ENCODE peak calls at places on chromosomes 7 and 10, in six cellular contexts. S, R, B, I, M and Y are unnamed samples. For H3K4me1, the result is how much of the 10 kb centered on the place peaks cover.

GRCh38 chr10:84493951-84494848 is 165.8 kb downstream of the CCSER2 start:
- DNase-seq in S (peak), R (no peak), B (no peak), I (no peak), M (no peak), Y (no peak)

GRCh38 chr7:33854178-33854577 is 51.2 kb upstream of the BMPER start:
- DNase-seq in S (no peak), R (no peak), B (no peak), I (no peak), M (no peak), Y (no peak)

GRCh38 chr10:18087398-18087797 is 52.8 kb upstream of the CACNB2 start:
- DNase-seq in S (no peak), R (no peak), B (no peak), I (no peak), M (no peak), Y (no peak)

GRCh38 chr10:86083664-86084175 is 282.9 kb downstream of the GRID1 start:
- DNase-seq in S (no peak), R (peak), B (no peak), I (no peak), M (no peak), Y (no peak)

GRCh38 chr10:115558252-115558651 is 465.1 kb downstream of the ATRNL1 start:
- DNase-seq in S (no peak), R (no peak), B (no peak), I (no peak), M (no peak), Y (no peak)

GRCh38 chr7:66697451-66698438 is 42.8 kb upstream of the RABGEF1 start:
- DNase-seq in S (no peak), R (no peak), B (no peak), I (peak), M (no peak), Y (peak)

GRCh38 chr10:25902002-25902401 is 32.0 kb upstream of the MYO3A start:
- DNase-seq in S (no peak), R (no peak), B (no peak), I (no peak), M (peak), Y (no peak)

GRCh38 chr10:77899080-77899477 is 27.5 kb downstream of the DLG5 start:
- DNase-seq in S (peak), R (peak), B (peak), I (no peak), M (no peak), Y (no peak)

GRCh38 chr7:27992092-27992491 is 188.5 kb downstream of the JAZF1 start:
- DNase-seq in S (no peak), R (no peak), B (no peak), I (no peak), M (no peak), Y (no peak)

GRCh38 chr7:18505870-18506460 is 10.4 kb downstream of the HDAC9 start:
- DNase-seq in S (no peak), R (no peak), B (no peak), I (no peak), M (peak), Y (no peak)

GRCh38 chr7:45457591-45457990 is 116.6 kb upstream of the ADCY1 start:
- DNase-seq in S (no peak), R (no peak), B (no peak), I (no peak), M (no peak), Y (no peak)

GRCh38 chr10:66627156-66627555 is 298.7 kb upstream of the LRRTM3 start:
- DNase-seq in S (peak), R (no peak), B (no peak), I (no peak), M (peak), Y (no peak)

GRCh38 chr7:32941996-32942782 is 15.1 kb upstream of the FKBP9 start:
- DNase-seq in S (peak), R (peak), B (peak), I (peak), M (no peak), Y (peak)

GRCh38 chr7:150514748-150515222 is at the start of gene GIMAP7:
- DNase-seq in S (no peak), R (no peak), B (peak), I (no peak), M (no peak), Y (peak)

GRCh38 chr7:140327261-140327661 is 71.1 kb downstream of the SLC37A3 start:
- DNase-seq in S (no peak), R (no peak), B (peak), I (no peak), M (no peak), Y (no peak)

GRCh38 chr10:102914781-102915180 is 3.3 kb upstream of the CNNM2 start:
- DNase-seq in S (no peak), R (no peak), B (no peak), I (no peak), M (no peak), Y (no peak)

GRCh38 chr10:97320480-97321031 is 1.5 kb downstream of the FRAT1 start:
- DNase-seq in S (no peak), R (peak), B (peak), I (no peak), M (no peak), Y (no peak)

GRCh38 chr7:101486764-101487458 is 124.2 kb downstream of the COL26A1 start:
- DNase-seq in S (no peak), R (no peak), B (no peak), I (no peak), M (no peak), Y (no peak)

GRCh38 chr10:120076966-120077706 is 184.6 kb downstream of the SEC23IP start:
- DNase-seq in S (no peak), R (no peak), B (no peak), I (no peak), M (no peak), Y (no peak)

GRCh38 chr7:27166475-27167169 is 1.3 kb upstream of the HOXA9 start:
- DNase-seq in S (peak), R (no peak), B (peak), I (peak), M (no peak), Y (no peak)

GRCh38 chr10:847868-848267 is 83.6 kb downstream of the LARP4B start:
- DNase-seq in S (no peak), R (no peak), B (no peak), I (no peak), M (no peak), Y (no peak)

GRCh38 chr7:24576171-24577052 is 3.2 kb downstream of the PALS2 start:
- DNase-seq in S (peak), R (peak), B (no peak), I (no peak), M (peak), Y (no peak)

DNA sequence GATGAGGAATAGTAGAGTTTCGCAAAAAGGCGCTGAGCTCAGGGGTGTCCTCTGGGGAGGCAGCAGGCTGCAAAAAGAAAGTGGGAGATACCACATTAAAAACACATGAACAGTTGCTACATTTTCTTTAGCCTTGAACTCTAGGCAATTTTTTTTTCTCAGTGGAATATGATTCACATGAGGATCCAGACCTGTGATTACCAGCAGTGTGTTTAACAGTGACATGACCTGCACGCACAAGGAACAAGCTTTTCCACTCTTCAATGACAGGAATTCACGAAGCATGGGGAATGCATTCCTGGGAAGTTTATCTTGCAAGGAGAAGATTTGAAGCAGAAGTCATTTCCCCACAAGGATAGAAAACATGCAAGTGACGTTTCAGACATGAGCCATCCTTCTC is 161.6 kb downstream of the ITGA8 start:
- DNase-seq in S (no peak), R (no peak), B (no peak), I (no peak), M (no peak), Y (no peak)
- H3K4me1 ChIP-seq in S (under half), R (under half), B (under half), I (under half), M (under half), Y (under half)

DNA sequence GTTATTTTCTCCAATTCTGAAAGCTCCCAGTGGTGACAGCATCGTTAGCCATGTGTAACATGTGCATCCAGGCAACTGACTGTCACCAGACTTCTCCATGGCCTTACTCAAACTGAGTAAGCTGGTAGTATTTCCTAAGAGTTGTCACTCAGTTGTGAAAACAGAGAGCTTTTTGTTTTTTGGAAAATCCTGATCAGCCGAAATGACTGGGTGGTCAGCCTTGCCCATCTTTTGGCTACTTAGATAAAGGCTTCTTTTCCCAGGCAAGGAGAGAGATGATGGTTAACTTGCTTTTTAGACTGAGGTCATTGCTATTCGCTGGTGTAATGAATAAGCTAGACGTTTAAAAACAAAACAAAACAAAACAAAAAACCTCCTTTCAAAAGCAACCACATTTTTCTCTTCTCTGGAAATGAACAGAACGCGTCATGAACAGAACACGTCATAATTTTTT is 159.5 kb upstream of the KLF14 start:
- DNase-seq in S (no peak), R (no peak), B (no peak), I (no peak), M (no peak), Y (no peak)
- H3K4me1 ChIP-seq in S (half or more), R (half or more), B (half or more), I (half or more), M (under half), Y (under half)

DNA sequence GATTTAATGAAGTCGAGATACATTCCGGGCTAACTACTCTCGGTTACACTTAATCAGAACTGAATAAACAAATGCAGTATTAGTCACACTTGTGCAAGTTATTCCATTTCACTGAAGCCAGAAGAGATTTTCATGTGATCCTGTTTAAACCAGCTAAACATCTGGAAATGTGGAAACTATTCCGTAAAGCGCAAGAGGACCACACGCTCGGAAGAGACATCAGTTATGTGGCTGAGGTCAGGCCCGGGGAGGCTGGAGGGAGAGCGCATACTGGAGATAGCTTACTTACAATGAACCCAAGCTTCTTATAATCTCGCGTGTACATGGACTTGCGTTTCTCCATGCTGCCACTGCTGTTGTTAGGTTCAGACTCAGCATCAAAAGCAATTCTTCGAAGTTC is 237.6 kb downstream of the ELMO1 start:
- DNase-seq in S (no peak), R (no peak), B (no peak), I (peak), M (no peak), Y (peak)
- H3K4me1 ChIP-seq in S (under half), R (under half), B (under half), I (under half), M (under half), Y (under half)

GRCh38 chr10:11246752-11247467 is 229.2 kb downstream of the CELF2 start:
- DNase-seq in S (peak), R (no peak), B (no peak), I (no peak), M (no peak), Y (no peak)
- H3K4me1 ChIP-seq in S (under half), R (under half), B (under half), I (under half), M (under half), Y (half or more)

DNA sequence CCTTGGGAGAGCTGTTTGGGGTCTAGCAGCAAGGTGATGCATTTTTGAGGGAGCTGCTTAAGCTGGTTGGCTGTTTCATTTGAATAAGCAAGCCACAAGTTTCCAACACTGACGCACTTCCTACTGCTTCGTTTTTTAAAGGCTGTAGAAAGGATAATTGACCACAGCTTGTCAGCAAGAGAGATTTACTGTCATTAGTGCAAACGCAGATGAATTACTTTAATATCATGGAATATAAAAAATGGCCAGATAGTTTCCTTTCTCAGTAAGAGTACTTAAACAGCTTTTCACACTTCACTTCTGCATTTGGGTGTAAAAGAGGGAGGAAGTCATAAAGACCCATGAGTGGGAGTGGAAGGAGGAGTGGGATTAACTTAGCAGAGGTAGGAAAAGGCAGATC is 61.5 kb downstream of the FZD1 start:
- DNase-seq in S (no peak), R (no peak), B (no peak), I (no peak), M (no peak), Y (no peak)
- H3K4me1 ChIP-seq in S (under half), R (under half), B (under half), I (under half), M (under half), Y (under half)

GRCh38 chr10:33008499-33009243 is 50.6 kb upstream of the ITGB1 start:
- DNase-seq in S (peak), R (peak), B (no peak), I (no peak), M (peak), Y (no peak)

GRCh38 chr10:33010132-33011037 is 52.4 kb upstream of the ITGB1 start:
- DNase-seq in S (peak), R (no peak), B (no peak), I (no peak), M (no peak), Y (no peak)

GRCh38 chr10:33005322-33006282 is 47.6 kb upstream of the ITGB1 start:
- DNase-seq in S (peak), R (peak), B (peak), I (peak), M (peak), Y (peak)

GRCh38 chr10:33009244-33010131 is 51.5 kb upstream of the ITGB1 start:
- DNase-seq in S (no peak), R (no peak), B (no peak), I (no peak), M (no peak), Y (no peak)

GRCh38 chr10:33006342-33006887 is 48.4 kb upstream of the ITGB1 start:
- DNase-seq in S (no peak), R (no peak), B (no peak), I (no peak), M (no peak), Y (no peak)
- H3K4me1 ChIP-seq in S (half or more), R (under half), B (under half), I (under half), M (under half), Y (under half)

GRCh38 chr10:3761111-3761686 is 23.8 kb downstream of the KLF6 start:
- DNase-seq in S (peak), R (no peak), B (no peak), I (no peak), M (peak), Y (no peak)
- H3K4me1 ChIP-seq in S (half or more), R (under half), B (under half), I (under half), M (under half), Y (under half)

DNA sequence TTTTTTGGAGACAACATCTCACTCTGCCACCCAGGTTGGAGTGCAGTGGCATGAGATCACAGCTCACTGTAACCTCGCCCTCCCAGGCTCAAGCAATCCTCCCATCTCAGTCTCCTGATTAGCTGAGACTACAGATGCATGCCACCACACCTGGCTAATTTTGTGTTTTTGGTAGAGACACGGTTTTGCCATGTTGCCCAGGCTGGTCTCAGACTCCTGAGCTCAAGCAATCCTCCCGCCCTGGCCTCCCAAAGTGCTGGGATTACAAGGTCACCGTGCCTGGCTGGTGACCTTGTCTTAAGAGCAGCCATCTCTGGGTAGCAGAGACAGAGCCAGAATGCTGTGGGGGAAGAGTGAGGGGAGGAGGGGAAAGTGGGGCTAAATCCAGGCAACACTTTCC is 25.8 kb upstream of the ASCC1 start:
- DNase-seq in S (no peak), R (no peak), B (peak), I (no peak), M (no peak), Y (no peak)
- H3K4me1 ChIP-seq in S (under half), R (half or more), B (under half), I (half or more), M (under half), Y (under half)

DNA sequence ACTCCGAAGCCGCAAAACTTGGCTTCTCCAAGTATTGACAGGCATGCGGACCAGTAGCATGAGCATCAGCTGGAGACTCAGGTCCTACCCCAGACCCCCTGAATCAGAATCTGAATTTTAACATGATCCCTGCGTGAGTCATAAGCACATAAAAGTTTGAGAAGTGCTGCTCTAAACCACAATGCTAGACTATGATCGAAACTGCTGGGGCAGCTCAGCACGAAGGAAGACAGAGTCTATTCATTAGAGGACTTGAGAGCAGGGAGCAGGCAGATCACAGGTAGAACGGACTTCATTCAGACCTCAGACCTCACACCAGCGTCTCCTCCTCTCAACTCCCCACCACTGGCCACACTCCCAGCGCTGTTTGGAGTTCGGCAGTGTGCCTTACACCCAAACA is 16.9 kb downstream of the CAMK2G start:
- DNase-seq in S (no peak), R (no peak), B (no peak), I (no peak), M (no peak), Y (no peak)
- H3K4me1 ChIP-seq in S (under half), R (half or more), B (under half), I (half or more), M (under half), Y (under half)

DNA sequence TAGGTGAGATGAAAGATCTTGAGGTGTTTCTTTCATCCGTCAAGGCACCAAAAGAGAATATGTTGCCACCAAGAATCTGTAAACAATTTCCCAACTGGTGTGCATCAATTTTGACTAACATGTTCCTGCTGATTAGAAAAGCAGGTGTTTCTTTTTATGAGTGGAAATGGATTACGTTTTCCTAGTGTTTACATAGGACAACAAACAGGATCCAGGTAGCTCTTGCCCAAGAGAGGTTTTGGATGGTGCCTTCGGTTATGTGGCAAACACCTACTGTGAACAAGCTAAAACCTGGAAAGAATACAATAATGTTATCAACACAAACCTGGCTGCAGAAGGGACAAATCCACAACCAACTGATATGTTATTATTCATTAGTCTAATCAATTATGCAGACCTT is 53.6 kb upstream of the WNT16 start:
- DNase-seq in S (no peak), R (no peak), B (no peak), I (no peak), M (no peak), Y (no peak)
- H3K4me1 ChIP-seq in S (under half), R (under half), B (under half), I (under half), M (under half), Y (under half)